ENCODE peak calls at places on chromosomes 13 and 19, in four cellular contexts. One of them, this sample, is unnamed.
A peak's percentile ranks its signal among the peaks of the same experiment; 100 is the strongest.

GRCh38 chr13:102599451-102600012 is 2.7 kb downstream of the TPP2 start:
- DNase-seq in heart left ventricle: no peak
- DNase-seq in stimulated activated CD8-positive, alpha-beta memory T cell treated with anti-CD3 and anti-CD28 coated beads, Interleukin-7, amount 100 ng/mL, for 1 hour: no peak
- DNase-seq in stimulated activated CD4-positive, alpha-beta T cell treated with anti-CD3 and anti-CD28 coated beads, Interleukin-15, amount 100 ng/mL, for 24 hours: no peak
- DNase-seq in this sample: no peak

GRCh38 chr13:44692173-44692713 is 116.1 kb upstream of the TSC22D1 start:
- DNase-seq in heart left ventricle: no peak
- DNase-seq in stimulated activated CD8-positive, alpha-beta memory T cell treated with anti-CD3 and anti-CD28 coated beads, Interleukin-7, amount 100 ng/mL, for 1 hour: no peak
- DNase-seq in stimulated activated CD4-positive, alpha-beta T cell treated with anti-CD3 and anti-CD28 coated beads, Interleukin-15, amount 100 ng/mL, for 24 hours: no peak
- DNase-seq in this sample: no peak

GRCh38 chr13:76512676-76513277 is 373.4 kb downstream of the KCTD12 start:
- DNase-seq in heart left ventricle: no peak
- DNase-seq in stimulated activated CD8-positive, alpha-beta memory T cell treated with anti-CD3 and anti-CD28 coated beads, Interleukin-7, amount 100 ng/mL, for 1 hour: no peak
- DNase-seq in stimulated activated CD4-positive, alpha-beta T cell treated with anti-CD3 and anti-CD28 coated beads, Interleukin-15, amount 100 ng/mL, for 24 hours: no peak
- DNase-seq in this sample: no peak

GRCh38 chr19:55258476-55258827 is 365 bp downstream of the PPP6R1 start:
- DNase-seq in heart left ventricle: no peak
- DNase-seq in stimulated activated CD8-positive, alpha-beta memory T cell treated with anti-CD3 and anti-CD28 coated beads, Interleukin-7, amount 100 ng/mL, for 1 hour: no peak
- DNase-seq in stimulated activated CD4-positive, alpha-beta T cell treated with anti-CD3 and anti-CD28 coated beads, Interleukin-15, amount 100 ng/mL, for 24 hours: peak; percentile 66
- DNase-seq in this sample: peak; percentile 57

GRCh38 chr13:98176777-98177608 is at the start of gene RNF113B:
- DNase-seq in heart left ventricle: no peak
- DNase-seq in stimulated activated CD8-positive, alpha-beta memory T cell treated with anti-CD3 and anti-CD28 coated beads, Interleukin-7, amount 100 ng/mL, for 1 hour: no peak
- DNase-seq in stimulated activated CD4-positive, alpha-beta T cell treated with anti-CD3 and anti-CD28 coated beads, Interleukin-15, amount 100 ng/mL, for 24 hours: no peak
- DNase-seq in this sample: no peak

GRCh38 chr19:33189453-33189852 is 4.7 kb upstream of the LRP3 start:
- DNase-seq in heart left ventricle: no peak
- DNase-seq in stimulated activated CD8-positive, alpha-beta memory T cell treated with anti-CD3 and anti-CD28 coated beads, Interleukin-7, amount 100 ng/mL, for 1 hour: no peak
- DNase-seq in stimulated activated CD4-positive, alpha-beta T cell treated with anti-CD3 and anti-CD28 coated beads, Interleukin-15, amount 100 ng/mL, for 24 hours: no peak
- DNase-seq in this sample: no peak

GRCh38 chr19:4493104-4493928 is 21.2 kb downstream of the HDGFL2 start:
- DNase-seq in heart left ventricle: peak; percentile 7
- DNase-seq in stimulated activated CD8-positive, alpha-beta memory T cell treated with anti-CD3 and anti-CD28 coated beads, Interleukin-7, amount 100 ng/mL, for 1 hour: no peak
- DNase-seq in stimulated activated CD4-positive, alpha-beta T cell treated with anti-CD3 and anti-CD28 coated beads, Interleukin-15, amount 100 ng/mL, for 24 hours: no peak
- DNase-seq in this sample: no peak

GRCh38 chr13:110676057-110676510 is 29.8 kb downstream of the CARS2 start:
- DNase-seq in heart left ventricle: no peak
- DNase-seq in stimulated activated CD8-positive, alpha-beta memory T cell treated with anti-CD3 and anti-CD28 coated beads, Interleukin-7, amount 100 ng/mL, for 1 hour: no peak
- DNase-seq in stimulated activated CD4-positive, alpha-beta T cell treated with anti-CD3 and anti-CD28 coated beads, Interleukin-15, amount 100 ng/mL, for 24 hours: no peak
- DNase-seq in this sample: peak; percentile 13

GRCh38 chr13:103142091-103142594 is 75.9 kb upstream of the SLC10A2 start:
- DNase-seq in heart left ventricle: no peak
- DNase-seq in stimulated activated CD8-positive, alpha-beta memory T cell treated with anti-CD3 and anti-CD28 coated beads, Interleukin-7, amount 100 ng/mL, for 1 hour: no peak
- DNase-seq in stimulated activated CD4-positive, alpha-beta T cell treated with anti-CD3 and anti-CD28 coated beads, Interleukin-15, amount 100 ng/mL, for 24 hours: no peak
- DNase-seq in this sample: no peak

GRCh38 chr19:7652061-7652641 is 15.2 kb downstream of the STXBP2 start:
- DNase-seq in heart left ventricle: peak; percentile 74
- DNase-seq in stimulated activated CD8-positive, alpha-beta memory T cell treated with anti-CD3 and anti-CD28 coated beads, Interleukin-7, amount 100 ng/mL, for 1 hour: peak; percentile 81
- DNase-seq in stimulated activated CD4-positive, alpha-beta T cell treated with anti-CD3 and anti-CD28 coated beads, Interleukin-15, amount 100 ng/mL, for 24 hours: peak; percentile 84
- DNase-seq in this sample: peak; percentile 90

GRCh38 chr19:46180701-46181385 is 32.8 kb downstream of the IGFL2 start:
- DNase-seq in heart left ventricle: no peak
- DNase-seq in stimulated activated CD8-positive, alpha-beta memory T cell treated with anti-CD3 and anti-CD28 coated beads, Interleukin-7, amount 100 ng/mL, for 1 hour: no peak
- DNase-seq in stimulated activated CD4-positive, alpha-beta T cell treated with anti-CD3 and anti-CD28 coated beads, Interleukin-15, amount 100 ng/mL, for 24 hours: no peak
- DNase-seq in this sample: no peak

GRCh38 chr19:42198676-42199439 is 18.6 kb downstream of the DEDD2 start:
- DNase-seq in heart left ventricle: no peak
- DNase-seq in stimulated activated CD8-positive, alpha-beta memory T cell treated with anti-CD3 and anti-CD28 coated beads, Interleukin-7, amount 100 ng/mL, for 1 hour: peak; percentile 47
- DNase-seq in stimulated activated CD4-positive, alpha-beta T cell treated with anti-CD3 and anti-CD28 coated beads, Interleukin-15, amount 100 ng/mL, for 24 hours: peak; percentile 66
- DNase-seq in this sample: peak; percentile 68

GRCh38 chr19:1811942-1812425 is at the start of gene ATP8B3:
- DNase-seq in heart left ventricle: no peak
- DNase-seq in stimulated activated CD8-positive, alpha-beta memory T cell treated with anti-CD3 and anti-CD28 coated beads, Interleukin-7, amount 100 ng/mL, for 1 hour: no peak
- DNase-seq in stimulated activated CD4-positive, alpha-beta T cell treated with anti-CD3 and anti-CD28 coated beads, Interleukin-15, amount 100 ng/mL, for 24 hours: no peak
- DNase-seq in this sample: no peak

GRCh38 chr13:38350114-38350617 is 515 bp downstream of the UFM1 start:
- DNase-seq in heart left ventricle: peak; percentile 50
- DNase-seq in stimulated activated CD8-positive, alpha-beta memory T cell treated with anti-CD3 and anti-CD28 coated beads, Interleukin-7, amount 100 ng/mL, for 1 hour: peak; percentile 27
- DNase-seq in stimulated activated CD4-positive, alpha-beta T cell treated with anti-CD3 and anti-CD28 coated beads, Interleukin-15, amount 100 ng/mL, for 24 hours: peak; percentile 72
- DNase-seq in this sample: peak; percentile 58

GRCh38 chr13:44920013-44920412 is 69.3 kb downstream of the NUFIP1 start:
- DNase-seq in heart left ventricle: no peak
- DNase-seq in stimulated activated CD8-positive, alpha-beta memory T cell treated with anti-CD3 and anti-CD28 coated beads, Interleukin-7, amount 100 ng/mL, for 1 hour: no peak
- DNase-seq in stimulated activated CD4-positive, alpha-beta T cell treated with anti-CD3 and anti-CD28 coated beads, Interleukin-15, amount 100 ng/mL, for 24 hours: no peak
- DNase-seq in this sample: no peak